ENCODE peak calls at places on chromosomes 6 and 20, in eight cellular contexts. D is midbrain, H is aorta, T is hepatocyte, C is SW 1271, F is pancreas, R is M059J, B is neural crest cell. S is an unnamed sample.

GRCh38 chr20:51862796-51863195 is 60.5 kb upstream of the SALL4 start:
- DNase-seq in F (no peak), D (no peak), B (no peak), H (no peak), T (no peak), R (peak), C (no peak), S (no peak)

GRCh38 chr6:24960991-24961475 is 25.3 kb upstream of the RIPOR2 start:
- DNase-seq in D (no peak), R (peak), F (no peak), H (no peak), T (peak), B (no peak), C (no peak), S (peak)

GRCh38 chr20:38473353-38473795 is 731 bp downstream of the RALGAPB start:
- DNase-seq in F (peak), B (no peak), C (no peak), H (no peak), D (no peak), T (peak), R (peak), S (peak)

GRCh38 chr6:148175511-148176188 is 167.0 kb upstream of the SASH1 start:
- DNase-seq in D (no peak), T (no peak), B (no peak), H (no peak), C (no peak), F (no peak), R (peak), S (no peak)

GRCh38 chr20:49656304-49656703 is 57.4 kb downstream of the B4GALT5 start:
- DNase-seq in T (no peak), R (peak), B (no peak), C (no peak), D (no peak), H (no peak), F (peak), S (peak)

GRCh38 chr20:48618052-48618451 is 209.7 kb downstream of the PREX1 start:
- DNase-seq in F (no peak), R (no peak), B (no peak), C (no peak), T (no peak), H (peak), D (no peak), S (no peak)

GRCh38 chr6:39092124-39092523 is 22.9 kb downstream of the SAYSD1 start:
- DNase-seq in H (no peak), F (no peak), R (peak), C (no peak), B (no peak), D (no peak), T (no peak), S (no peak)

GRCh38 chr6:80489911-80490635 is 383.6 kb downstream of the BCKDHB start:
- DNase-seq in D (no peak), F (no peak), C (no peak), R (peak), B (no peak), H (no peak), T (no peak), S (no peak)

GRCh38 chr6:142737368-142738060 is 207.5 kb downstream of the HIVEP2 start:
- DNase-seq in R (no peak), F (no peak), B (no peak), T (no peak), C (no peak), D (no peak), H (no peak), S (no peak)

GRCh38 chr6:151805286-151805840 is 2.1 kb upstream of the ESR1 start:
- DNase-seq in D (no peak), T (no peak), R (no peak), C (no peak), B (no peak), H (peak), F (no peak), S (no peak)

GRCh38 chr6:156719720-156720563 is 57.2 kb upstream of the ARID1B start:
- DNase-seq in T (peak), H (peak), B (peak), F (peak), C (no peak), R (no peak), D (peak), S (peak)

GRCh38 chr6:38133932-38134703 is 314.6 kb downstream of the ZFAND3 start:
- DNase-seq in T (peak), D (no peak), F (no peak), H (no peak), B (no peak), R (no peak), C (no peak), S (no peak)

GRCh38 chr6:37675606-37676005 is 22.1 kb downstream of the MDGA1 start:
- DNase-seq in B (no peak), T (no peak), R (no peak), F (no peak), H (no peak), C (no peak), D (no peak), S (no peak)

GRCh38 chr6:51619042-51619799 is 468.2 kb downstream of the PKHD1 start:
- DNase-seq in T (peak), H (no peak), F (peak), B (no peak), R (no peak), C (no peak), D (no peak), S (no peak)

GRCh38 chr20:53574259-53574789 is 19.3 kb downstream of the ZNF217 start:
- DNase-seq in H (no peak), T (no peak), C (no peak), D (no peak), R (no peak), B (no peak), F (no peak), S (no peak)

GRCh38 chr20:46293084-46293483 is 15.2 kb downstream of the CDH22 start:
- DNase-seq in B (no peak), F (no peak), T (peak), R (peak), C (no peak), H (no peak), D (no peak), S (no peak)

GRCh38 chr6:35312076-35312762 is 14.6 kb downstream of the DEF6 start:
- DNase-seq in R (no peak), C (no peak), H (no peak), T (no peak), B (no peak), F (no peak), D (no peak), S (no peak)

GRCh38 chr6:142474446-142475289 is 172.9 kb downstream of the ADGRG6 start:
- DNase-seq in F (no peak), H (no peak), T (peak), D (peak), C (no peak), R (peak), B (peak), S (peak)

GRCh38 chr20:32158943-32159660 is 48.4 kb downstream of the PLAGL2 start:
- DNase-seq in F (no peak), H (peak), C (no peak), T (no peak), B (no peak), R (no peak), D (no peak), S (no peak)

GRCh38 chr20:5282561-5282960 is 34.2 kb downstream of the PROKR2 start:
- DNase-seq in H (no peak), F (no peak), B (no peak), R (no peak), D (no peak), C (no peak), T (no peak), S (no peak)

GRCh38 chr6:75493400-75494064 is at the start of gene FILIP1:
- DNase-seq in B (no peak), D (peak), C (no peak), H (no peak), R (peak), T (peak), F (peak), S (no peak)

GRCh38 chr20:44273231-44274215 is 26.4 kb downstream of the GDAP1L1 start:
- DNase-seq in B (no peak), C (no peak), R (no peak), H (peak), D (no peak), T (no peak), F (no peak), S (no peak)

GRCh38 chr20:24657878-24658620 is 188.6 kb downstream of the SYNDIG1 start:
- DNase-seq in C (no peak), D (no peak), H (no peak), R (no peak), B (no peak), T (no peak), F (no peak), S (no peak)

GRCh38 chr6:110728501-110728900 is 86.8 kb downstream of the CDK19 start:
- DNase-seq in T (no peak), B (no peak), F (no peak), R (no peak), D (no peak), H (no peak), C (no peak), S (no peak)

GRCh38 chr6:150319924-150320323 is 48.9 kb upstream of the IYD start:
- DNase-seq in F (no peak), B (no peak), R (no peak), H (no peak), C (no peak), D (no peak), T (no peak), S (no peak)

GRCh38 chr6:48140221-48140620 is 29.2 kb upstream of the PTCHD4 start:
- DNase-seq in F (no peak), T (no peak), D (no peak), R (no peak), B (no peak), H (no peak), C (no peak), S (no peak)

GRCh38 chr6:110672122-110672521 is 143.1 kb downstream of the CDK19 start:
- DNase-seq in C (no peak), D (no peak), F (no peak), R (no peak), B (no peak), H (no peak), T (no peak), S (no peak)

GRCh38 chr6:16230953-16231352 is 7.4 kb upstream of the GMPR start:
- DNase-seq in B (no peak), D (no peak), R (no peak), T (no peak), C (no peak), F (no peak), H (no peak), S (no peak)

GRCh38 chr6:52663935-52664184 is 7.1 kb upstream of the TMEM14A start:
- DNase-seq in F (no peak), C (no peak), B (no peak), R (no peak), D (no peak), T (no peak), H (no peak), S (no peak)

GRCh38 chr20:18263723-18264122 is 24.6 kb upstream of the ZNF133 start:
- DNase-seq in H (no peak), C (no peak), R (peak), D (no peak), B (no peak), F (no peak), T (peak), S (no peak)

GRCh38 chr20:14922503-14923267 is 585.3 kb upstream of the FLRT3 start:
- DNase-seq in T (no peak), R (no peak), C (no peak), B (no peak), F (no peak), D (no peak), H (no peak), S (no peak)

GRCh38 chr6:2939315-2940009 is 31.9 kb downstream of the SERPINB6 start:
- DNase-seq in H (no peak), F (no peak), B (no peak), R (no peak), T (no peak), C (no peak), D (no peak), S (no peak)

GRCh38 chr6:15227827-15228318 is 18.0 kb upstream of the JARID2 start:
- DNase-seq in C (no peak), F (no peak), H (no peak), T (no peak), D (no peak), B (no peak), R (no peak), S (no peak)

GRCh38 chr6:22149501-22150490 is 147.0 kb downstream of the PRL start:
- DNase-seq in D (peak), T (peak), C (no peak), R (no peak), B (peak), F (no peak), H (no peak), S (no peak)

GRCh38 chr6:106509420-106510089 is 119.7 kb downstream of the RTN4IP1 start:
- DNase-seq in R (no peak), B (no peak), D (no peak), H (no peak), T (no peak), F (no peak), C (no peak), S (no peak)

GRCh38 chr6:53924821-53925422 is 130.1 kb downstream of the LRRC1 start:
- DNase-seq in C (no peak), B (no peak), F (no peak), H (no peak), R (no peak), T (no peak), D (no peak), S (no peak)

GRCh38 chr20:61218886-61219480 is 33.1 kb upstream of the CDH4 start:
- DNase-seq in D (no peak), T (no peak), R (peak), H (no peak), C (no peak), B (no peak), F (no peak), S (no peak)

GRCh38 chr6:74690365-74690764 is 515.5 kb downstream of the COL12A1 start:
- DNase-seq in H (no peak), D (no peak), T (no peak), F (no peak), C (no peak), B (no peak), R (peak), S (no peak)

S was measured in prostate gland.